ENCODE peak calls at places on chromosomes 12 and 14, in seven cellular contexts. H is stomach, C is suprapubic skin, M is GM23338, U is transverse colon, S is breast epithelium, R is vagina. O is an unnamed sample.

GRCh38 chr14:30108975-30109700 is 181.5 kb upstream of the PRKD1 start:
- DNase-seq in M (no peak), H (no peak), U (no peak), R (no peak), S (no peak), C (no peak), O (no peak)

GRCh38 chr14:55309761-55310365 is 38.6 kb downstream of the FBXO34 start:
- DNase-seq in C (no peak), U (no peak), M (no peak), H (no peak), R (no peak), S (no peak), O (no peak)

GRCh38 chr14:101318271-101318670 is 243.0 kb upstream of the DIO3 start:
- DNase-seq in C (no peak), U (no peak), H (no peak), M (no peak), S (no peak), R (no peak), O (no peak)

GRCh38 chr12:118020036-118020435 is 3.5 kb downstream of the RFC5 start:
- DNase-seq in M (no peak), U (no peak), C (no peak), R (no peak), S (no peak), H (no peak), O (no peak)

GRCh38 chr12:124159655-124160054 is 135.2 kb upstream of the RFLNA start:
- DNase-seq in C (no peak), M (no peak), R (no peak), S (no peak), U (peak), H (no peak), O (no peak)

GRCh38 chr12:30985814-30986452 is 59.4 kb downstream of the TSPAN11 start:
- DNase-seq in H (peak), R (no peak), M (peak), S (no peak), U (peak), C (no peak), O (peak)

GRCh38 chr12:93107514-93107942 is 178.4 kb upstream of the EEA1 start:
- DNase-seq in R (no peak), S (no peak), H (no peak), M (peak), U (no peak), C (no peak), O (no peak)

GRCh38 chr12:52057614-52057939 is 6.3 kb downstream of the NR4A1 start:
- DNase-seq in U (no peak), H (no peak), S (no peak), M (no peak), C (no peak), R (no peak), O (no peak)

GRCh38 chr12:78778339-78778738 is 86.2 kb upstream of the SYT1 start:
- DNase-seq in R (no peak), M (no peak), S (no peak), U (no peak), C (no peak), H (no peak), O (no peak)

GRCh38 chr12:27305673-27306504 is 26.7 kb upstream of the BMAL2 start:
- DNase-seq in H (no peak), R (no peak), C (no peak), U (no peak), S (no peak), M (peak), O (no peak)

GRCh38 chr14:50527970-50528369 is 4.4 kb downstream of the MAP4K5 start:
- DNase-seq in U (no peak), S (no peak), H (no peak), M (no peak), C (no peak), R (no peak), O (no peak)

GRCh38 chr14:68278568-68279436 is 459.2 kb downstream of the RAD51B start:
- DNase-seq in S (no peak), C (no peak), U (no peak), H (no peak), R (peak), M (no peak), O (no peak)

GRCh38 chr12:3033538-3033865 is 43.7 kb upstream of the TSPAN9 start:
- DNase-seq in M (no peak), R (no peak), H (no peak), C (no peak), U (no peak), S (no peak), O (no peak)

GRCh38 chr12:113318900-113319628 is 15.8 kb downstream of the SLC8B1 start:
- DNase-seq in H (no peak), C (no peak), S (no peak), U (no peak), R (no peak), M (no peak), O (no peak)

GRCh38 chr12:25924535-25925001 is 33.9 kb upstream of the RASSF8 start:
- DNase-seq in S (no peak), M (no peak), H (no peak), C (no peak), U (no peak), R (no peak), O (no peak)

GRCh38 chr12:93153321-93153720 is 224.2 kb upstream of the EEA1 start:
- DNase-seq in S (no peak), H (no peak), C (no peak), R (no peak), M (no peak), U (no peak), O (no peak)

GRCh38 chr14:61429316-61429715 is 107.9 kb downstream of the PRKCH start:
- DNase-seq in U (no peak), C (no peak), R (no peak), H (no peak), M (no peak), S (no peak), O (no peak)

GRCh38 chr12:121224591-121224990 is 14.7 kb downstream of the P2RX4 start:
- DNase-seq in S (no peak), H (no peak), M (no peak), C (no peak), U (no peak), R (no peak), O (no peak)

DNA sequence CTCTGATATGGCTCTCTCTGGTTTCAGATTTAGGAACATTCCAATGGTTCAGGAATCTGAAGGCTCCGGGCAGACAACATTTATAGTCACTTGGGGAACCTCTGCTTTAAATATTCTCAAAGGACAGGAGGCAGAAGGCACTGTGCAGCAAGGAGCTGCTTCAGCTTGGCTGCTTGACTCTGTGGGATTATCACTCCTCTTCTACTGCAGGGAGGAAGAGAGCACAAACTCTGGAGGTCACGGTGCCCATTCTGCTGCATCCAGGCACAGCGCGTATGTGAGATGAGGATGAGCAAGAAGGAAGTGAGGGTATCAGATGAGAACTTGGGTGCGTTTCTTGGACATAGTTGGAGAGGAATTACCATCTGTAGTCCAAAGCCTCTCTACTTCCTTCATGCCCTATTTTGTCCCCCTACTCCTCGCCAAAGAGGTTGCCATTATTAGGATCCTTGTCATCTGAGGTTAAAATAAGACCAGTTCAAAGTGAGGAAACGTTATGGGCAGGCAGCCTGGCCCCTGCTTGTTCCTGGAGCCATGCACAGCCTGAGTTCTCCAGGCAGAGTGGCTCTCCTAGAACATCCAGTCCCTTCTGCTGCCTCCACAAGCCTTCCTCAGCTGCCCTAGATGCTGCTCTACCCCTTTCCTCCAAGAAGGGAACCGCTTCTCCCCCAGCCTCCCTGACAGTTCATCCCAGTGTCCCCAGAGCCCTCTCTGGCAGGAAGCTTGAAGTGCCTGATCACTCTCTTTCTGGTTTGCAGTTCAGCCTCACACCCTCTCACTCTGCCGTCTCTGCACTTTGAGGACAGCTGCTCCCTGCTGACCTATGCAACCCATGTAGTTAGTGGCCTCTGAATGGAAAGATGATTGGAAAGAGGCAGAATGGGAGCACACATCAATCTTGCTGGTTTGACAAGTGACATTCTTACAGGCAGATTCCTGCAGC is 12.5 kb downstream of the FGF6 start:
- DNase-seq in C (no peak), M (no peak), U (no peak), H (no peak), S (no peak), R (peak), O (no peak)
- TF ChIP-seq CTCF in C (no peak), M (no peak), U (no peak), H (no peak), S (no peak), R (no peak), O (no peak)

GRCh38 chr12:46430340-46430948 is 57.9 kb upstream of the SLC38A2 start:
- DNase-seq in R (no peak), H (no peak), M (peak), U (no peak), C (no peak), S (no peak), O (no peak)
- TF ChIP-seq POLR2AphosphoS5 in R (peak), H (no peak), M (no peak), U (peak), C (no peak), S (no peak), O (peak)

GRCh38 chr14:99274346-99275221 is 2.6 kb upstream of the BCL11B start:
- DNase-seq in H (peak), S (peak), M (peak), C (peak), U (peak), R (no peak), O (peak)
- TF ChIP-seq CTCF in H (no peak), S (no peak), M (peak), C (peak), U (peak), R (no peak), O (peak)

GRCh38 chr14:102928412-102929348 is 6.2 kb downstream of the AMN start:
- DNase-seq in M (peak), U (peak), C (peak), H (peak), S (no peak), R (no peak), O (peak)
- TF ChIP-seq POLR2AphosphoS5 in M (peak), U (peak), C (no peak), H (no peak), S (peak), R (peak), O (peak)

GRCh38 chr12:49489154-49489553 is 49.7 kb upstream of the KCNH3 start:
- DNase-seq in S (no peak), R (no peak), C (no peak), U (no peak), H (no peak), M (no peak), O (no peak)

GRCh38 chr12:49491823-49492222 is 47.0 kb upstream of the KCNH3 start:
- DNase-seq in C (no peak), S (no peak), R (no peak), H (no peak), U (no peak), M (no peak), O (no peak)

GRCh38 chr12:49487605-49488004 is 51.2 kb upstream of the KCNH3 start:
- DNase-seq in R (no peak), U (no peak), S (no peak), C (no peak), M (no peak), H (no peak), O (no peak)

GRCh38 chr12:49489720-49490119 is 49.1 kb upstream of the KCNH3 start:
- DNase-seq in U (no peak), S (no peak), C (no peak), H (no peak), M (peak), R (no peak), O (no peak)
- TF ChIP-seq CTCF in U (no peak), S (no peak), C (no peak), H (no peak), M (no peak), R (no peak), O (no peak)

O was measured in prostate gland.